ENCODE peak calls at places on chromosomes 12 and 14, in ten cellular contexts. P is esophagus squamous epithelium; B is RWPE1; R is activated CD4-positive, alpha-beta T cell treated with anti-CD3 and anti-CD28 coated beads for 48 hours; T is progenitor cell of endocrine pancreas; Y is HuH-7.5; E is AG09319; N is lower leg skin; Z is COR-L47; L is stimulated activated CD4-positive, alpha-beta T cell treated with anti-CD3 and anti-CD28 coated beads, TNF-alpha, amount 100 ng/mL, for 24 hours. U is an unnamed sample.

GRCh38 chr12:41190360-41190759 is 2.2 kb downstream of the PDZRN4 start:
- DNase-seq in Y (no peak), Z (peak), E (no peak), R (no peak), P (no peak), T (no peak), B (no peak), N (no peak), L (no peak), U (peak)

GRCh38 chr12:14249368-14249767 is 116.1 kb upstream of the ATF7IP start:
- DNase-seq in N (no peak), R (no peak), Z (no peak), T (no peak), L (no peak), Y (no peak), E (no peak), B (no peak), P (no peak), U (no peak)

GRCh38 chr14:23539209-23539866 is 12.2 kb downstream of the ZFHX2 start:
- DNase-seq in E (no peak), B (peak), Z (peak), P (no peak), Y (peak), T (peak), L (no peak), N (no peak), R (peak), U (peak)

GRCh38 chr14:100374891-100375272 is 51.7 kb downstream of the SLC25A47 start:
- DNase-seq in N (no peak), B (no peak), T (no peak), L (no peak), Y (no peak), P (no peak), Z (no peak), E (no peak), R (no peak), U (no peak)

GRCh38 chr12:29782821-29783772 is 645 bp downstream of the TMTC1 start:
- DNase-seq in N (peak), T (peak), P (no peak), L (no peak), Z (no peak), E (no peak), B (peak), Y (no peak), R (peak), U (peak)

GRCh38 chr14:73227812-73228781 is 9.2 kb upstream of the PAPLN start:
- DNase-seq in Y (no peak), R (no peak), T (no peak), L (no peak), B (peak), P (no peak), N (peak), E (peak), Z (no peak), U (peak)

GRCh38 chr14:44782775-44783238 is 178.9 kb downstream of the KLHL28 start:
- DNase-seq in Y (no peak), Z (no peak), L (no peak), B (no peak), R (no peak), E (peak), T (no peak), P (no peak), N (no peak), U (peak)

GRCh38 chr12:78726854-78727253 is 137.7 kb upstream of the SYT1 start:
- DNase-seq in Y (no peak), P (no peak), T (no peak), Z (no peak), E (no peak), B (no peak), R (no peak), N (no peak), L (no peak), U (no peak)

GRCh38 chr12:23060161-23060560 is 435.2 kb downstream of the ETNK1 start:
- DNase-seq in N (no peak), Y (no peak), B (no peak), E (no peak), R (no peak), L (no peak), P (no peak), Z (no peak), T (no peak), U (no peak)

GRCh38 chr14:68926236-68926635 is 52.9 kb downstream of the ACTN1 start:
- DNase-seq in T (no peak), B (peak), L (no peak), E (no peak), P (no peak), Y (no peak), N (no peak), Z (no peak), R (peak), U (peak)

GRCh38 chr14:77903233-77903632 is 103.3 kb downstream of the ADCK1 start:
- DNase-seq in B (no peak), E (no peak), L (no peak), P (no peak), Y (no peak), Z (no peak), N (no peak), R (no peak), T (no peak), U (peak)

GRCh38 chr12:26918321-26919215 is 19.2 kb downstream of the INTS13 start:
- DNase-seq in B (no peak), N (no peak), L (no peak), T (no peak), P (no peak), Y (no peak), Z (no peak), R (no peak), E (no peak), U (peak)

GRCh38 chr14:71942904-71943694 is 10.9 kb downstream of the RGS6 start:
- DNase-seq in B (no peak), E (no peak), R (no peak), L (no peak), P (no peak), N (no peak), T (no peak), Y (no peak), Z (no peak), U (no peak)

GRCh38 chr14:97499790-97500481 is 702.8 kb downstream of the VRK1 start:
- DNase-seq in L (no peak), B (peak), R (no peak), E (no peak), Z (no peak), N (no peak), T (no peak), Y (no peak), P (no peak), U (no peak)

U was measured in amniotic epithelial cell.